ENCODE peak calls at places on chromosomes 11 and 22, in seven cellular contexts. C, I, T, W, U, L and M are unnamed samples.

GRCh38 chr11:44524751-44525171 is 40.7 kb upstream of the CD82 start:
- DNase-seq in C (no peak), I (no peak), T (no peak), W (no peak), U (no peak), L (no peak), M (no peak)

GRCh38 chr11:125270711-125271110 is 106.2 kb downstream of the PKNOX2 start:
- DNase-seq in C (no peak), I (no peak), T (no peak), W (no peak), U (no peak), L (no peak), M (no peak)

GRCh38 chr11:111777094-111778046 is 11.2 kb upstream of the PPP2R1B start:
- DNase-seq in C (peak), I (peak), T (peak), W (peak), U (peak), L (no peak), M (peak)

GRCh38 chr11:85947431-85948272 is 92.5 kb downstream of the CCDC83 start:
- DNase-seq in C (no peak), I (no peak), T (no peak), W (no peak), U (no peak), L (no peak), M (no peak)

GRCh38 chr22:50469377-50470305 is 5.2 kb downstream of the SBF1 start:
- DNase-seq in C (no peak), I (peak), T (peak), W (peak), U (no peak), L (peak), M (no peak)

GRCh38 chr11:133134561-133135173 is 397.6 kb downstream of the OPCML start:
- DNase-seq in C (peak), I (peak), T (peak), W (no peak), U (peak), L (peak), M (peak)

GRCh38 chr11:121687961-121688566 is 235.3 kb upstream of the SORL1-AS1 start:
- DNase-seq in C (no peak), I (no peak), T (no peak), W (no peak), U (no peak), L (no peak), M (no peak)

GRCh38 chr11:128026596-128026995 is 560.8 kb downstream of the ETS1 start:
- DNase-seq in C (no peak), I (no peak), T (no peak), W (no peak), U (no peak), L (no peak), M (no peak)

GRCh38 chr22:42294034-42294985 is 23.9 kb upstream of the TCF20 start:
- DNase-seq in C (no peak), I (peak), T (no peak), W (no peak), U (peak), L (no peak), M (peak)

GRCh38 chr11:3841426-3842304 is 906 bp upstream of the RHOG start:
- DNase-seq in C (peak), I (peak), T (peak), W (peak), U (peak), L (peak), M (peak)

GRCh38 chr11:100203789-100204188 is 483.3 kb upstream of the ARHGAP42 start:
- DNase-seq in C (no peak), I (no peak), T (no peak), W (no peak), U (no peak), L (no peak), M (no peak)

GRCh38 chr11:8604078-8604723 is 10.2 kb upstream of the STK33 start:
- DNase-seq in C (peak), I (peak), T (no peak), W (peak), U (peak), L (peak), M (peak)

GRCh38 chr11:79285756-79286155 is 155.1 kb downstream of the TENM4 start:
- DNase-seq in C (no peak), I (no peak), T (no peak), W (no peak), U (no peak), L (no peak), M (no peak)

GRCh38 chr11:59899532-59899931 is 20.9 kb downstream of the OOSP3 start:
- DNase-seq in C (no peak), I (no peak), T (no peak), W (no peak), U (no peak), L (no peak), M (no peak)

GRCh38 chr22:32674925-32675825 is 126.3 kb upstream of the TIMP3 start:
- DNase-seq in C (no peak), I (no peak), T (no peak), W (no peak), U (no peak), L (no peak), M (no peak)

GRCh38 chr22:49091917-49092545 is 735.6 kb downstream of the BRD1 start:
- DNase-seq in C (no peak), I (no peak), T (no peak), W (no peak), U (no peak), L (no peak), M (no peak)

GRCh38 chr11:12845739-12846358 is 163.3 kb upstream of the RASSF10 start:
- DNase-seq in C (peak), I (peak), T (no peak), W (no peak), U (peak), L (no peak), M (no peak)

GRCh38 chr22:43101306-43101705 is 9.2 kb upstream of the BIK start:
- DNase-seq in C (peak), I (peak), T (no peak), W (no peak), U (no peak), L (no peak), M (no peak)

GRCh38 chr11:24587655-24588054 is 90.8 kb downstream of the LUZP2 start:
- DNase-seq in C (no peak), I (no peak), T (no peak), W (no peak), U (no peak), L (no peak), M (no peak)

GRCh38 chr11:73622920-73623593 is 23.3 kb upstream of the PLEKHB1 start:
- DNase-seq in C (no peak), I (no peak), T (no peak), W (no peak), U (no peak), L (no peak), M (no peak)

GRCh38 chr11:18617688-18618340 is 16.3 kb downstream of the SPTY2D1 start:
- DNase-seq in C (no peak), I (no peak), T (peak), W (no peak), U (no peak), L (no peak), M (no peak)

GRCh38 chr11:67303989-67304411 is 670 bp downstream of the SSH3 start:
- DNase-seq in C (peak), I (peak), T (no peak), W (no peak), U (no peak), L (no peak), M (no peak)

GRCh38 chr22:22519591-22519990 is 479 bp downstream of the ZNF280A start:
- DNase-seq in C (no peak), I (peak), T (no peak), W (no peak), U (peak), L (no peak), M (no peak)

GRCh38 chr11:103619480-103619879 is 417.0 kb upstream of the DDI1 start:
- DNase-seq in C (no peak), I (no peak), T (no peak), W (no peak), U (no peak), L (no peak), M (peak)

GRCh38 chr11:43508511-43508918 is 149.8 kb downstream of the TTC17 start:
- DNase-seq in C (no peak), I (no peak), T (no peak), W (no peak), U (no peak), L (no peak), M (no peak)

GRCh38 chr11:44065161-44065571 is 904 bp upstream of the ACCS start:
- DNase-seq in C (no peak), I (no peak), T (no peak), W (no peak), U (no peak), L (peak), M (no peak)

GRCh38 chr22:31099386-31099785 is 8.0 kb downstream of the SELENOM start:
- DNase-seq in C (no peak), I (no peak), T (no peak), W (no peak), U (no peak), L (no peak), M (no peak)

GRCh38 chr22:29244785-29245625 is 22.8 kb downstream of the RHBDD3 start:
- DNase-seq in C (peak), I (peak), T (no peak), W (no peak), U (no peak), L (no peak), M (no peak)

GRCh38 chr11:205221-206001 is 1.8 kb downstream of the BET1L start:
- DNase-seq in C (no peak), I (no peak), T (no peak), W (no peak), U (no peak), L (no peak), M (no peak)

GRCh38 chr11:45527898-45528297 is 137.5 kb downstream of the CHST1 start:
- DNase-seq in C (no peak), I (no peak), T (no peak), W (no peak), U (no peak), L (no peak), M (no peak)

GRCh38 chr11:83583953-83584352 is 297.8 kb upstream of the CCDC90B start:
- DNase-seq in C (no peak), I (no peak), T (peak), W (no peak), U (no peak), L (no peak), M (no peak)

GRCh38 chr22:31861226-31861840 is 83.0 kb upstream of the YWHAH start:
- DNase-seq in C (no peak), I (no peak), T (no peak), W (no peak), U (no peak), L (no peak), M (no peak)

GRCh38 chr11:126225266-126225665 is 13.7 kb downstream of the FAM118B start:
- DNase-seq in C (no peak), I (no peak), T (no peak), W (no peak), U (no peak), L (no peak), M (no peak)

GRCh38 chr22:27146871-27147591 is 489.6 kb downstream of the MIAT start:
- DNase-seq in C (no peak), I (no peak), T (no peak), W (no peak), U (no peak), L (no peak), M (no peak)

GRCh38 chr11:133388975-133389568 is 143.2 kb downstream of the OPCML start:
- DNase-seq in C (no peak), I (no peak), T (peak), W (no peak), U (no peak), L (no peak), M (no peak)

GRCh38 chr11:69215784-69216415 is 60.2 kb downstream of the SMIM38 start:
- DNase-seq in C (no peak), I (no peak), T (no peak), W (no peak), U (no peak), L (no peak), M (no peak)

GRCh38 chr22:32996702-32997101 is 61.5 kb downstream of the SYN3 start:
- DNase-seq in C (no peak), I (no peak), T (no peak), W (no peak), U (no peak), L (no peak), M (no peak)

GRCh38 chr22:22463855-22464540 is 44.5 kb downstream of the ZNF280B start:
- DNase-seq in C (peak), I (peak), T (no peak), W (peak), U (peak), L (no peak), M (peak)

GRCh38 chr11:88345408-88345807 is 7.9 kb upstream of the CTSC start:
- DNase-seq in C (no peak), I (no peak), T (no peak), W (no peak), U (no peak), L (no peak), M (no peak)

DNA sequence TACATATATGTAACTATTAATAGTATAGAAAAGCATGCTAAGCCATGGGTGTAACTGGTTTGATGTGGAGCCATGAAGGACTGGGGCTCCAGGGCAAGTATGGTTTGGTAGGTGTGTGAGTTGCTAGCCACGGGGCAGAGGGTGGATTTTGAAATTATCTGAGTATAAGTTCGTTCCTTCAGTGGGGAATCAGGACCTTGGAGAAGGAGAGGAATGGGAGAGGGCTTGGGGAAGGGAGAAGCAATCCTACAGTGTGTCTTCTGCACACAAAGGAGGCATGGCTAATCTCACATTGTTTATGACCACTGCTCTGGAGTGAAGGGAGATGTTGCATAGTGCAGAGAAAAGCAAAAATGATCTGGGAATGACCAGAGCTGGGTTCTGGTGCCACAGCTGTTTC is 127.8 kb upstream of the CADM1 start:
- DNase-seq in C (no peak), I (no peak), T (no peak), W (no peak), U (no peak), L (no peak), M (no peak)
- TF ChIP-seq JUND in C (no peak), I (no peak), T (no peak), W (no peak), U (no peak), L (no peak), M (no peak)

GRCh38 chr11:119680899-119681370 is 48.1 kb downstream of the NECTIN1 start:
- DNase-seq in C (no peak), I (no peak), T (no peak), W (no peak), U (no peak), L (no peak), M (peak)
- TF ChIP-seq JUND in C (no peak), I (no peak), T (no peak), W (no peak), U (no peak), L (no peak), M (no peak)

GRCh38 chr11:28170759-28171158 is 62.6 kb downstream of the METTL15 start:
- DNase-seq in C (no peak), I (no peak), T (no peak), W (no peak), U (no peak), L (no peak), M (no peak)

GRCh38 chr11:28176231-28176853 is 68.2 kb downstream of the METTL15 start:
- DNase-seq in C (no peak), I (no peak), T (no peak), W (peak), U (no peak), L (no peak), M (no peak)
- TF ChIP-seq JUND in C (no peak), I (no peak), T (no peak), W (no peak), U (no peak), L (no peak), M (no peak)

DNA sequence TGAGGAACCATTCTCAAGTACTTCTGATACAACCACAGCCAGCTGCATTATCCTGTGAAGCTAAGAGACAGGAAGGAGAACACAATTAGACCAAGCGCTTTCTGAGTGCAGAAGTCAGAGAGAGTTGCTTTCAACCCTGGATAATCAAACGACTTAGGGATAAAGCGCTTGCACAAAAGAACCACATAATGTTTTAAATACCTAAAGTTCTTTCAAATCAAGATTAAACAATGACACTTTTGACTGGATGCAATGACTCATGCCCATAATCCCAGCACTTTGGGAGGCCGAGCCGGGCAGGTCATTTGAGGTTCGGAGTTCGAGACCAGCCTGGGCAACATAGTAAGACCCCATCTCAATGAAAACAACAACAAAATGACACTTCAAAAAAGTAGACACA is 145.1 kb downstream of the SWAP70 start:
- DNase-seq in C (no peak), I (no peak), T (no peak), W (peak), U (peak), L (no peak), M (no peak)
- TF ChIP-seq JUND in C (no peak), I (no peak), T (no peak), W (no peak), U (no peak), L (no peak), M (no peak)

GRCh38 chr11:33475999-33476398 is 218.8 kb downstream of the HIPK3 start:
- DNase-seq in C (peak), I (no peak), T (no peak), W (no peak), U (peak), L (no peak), M (no peak)
- TF ChIP-seq JUND in C (no peak), I (no peak), T (no peak), W (no peak), U (no peak), L (no peak), M (no peak)

DNA sequence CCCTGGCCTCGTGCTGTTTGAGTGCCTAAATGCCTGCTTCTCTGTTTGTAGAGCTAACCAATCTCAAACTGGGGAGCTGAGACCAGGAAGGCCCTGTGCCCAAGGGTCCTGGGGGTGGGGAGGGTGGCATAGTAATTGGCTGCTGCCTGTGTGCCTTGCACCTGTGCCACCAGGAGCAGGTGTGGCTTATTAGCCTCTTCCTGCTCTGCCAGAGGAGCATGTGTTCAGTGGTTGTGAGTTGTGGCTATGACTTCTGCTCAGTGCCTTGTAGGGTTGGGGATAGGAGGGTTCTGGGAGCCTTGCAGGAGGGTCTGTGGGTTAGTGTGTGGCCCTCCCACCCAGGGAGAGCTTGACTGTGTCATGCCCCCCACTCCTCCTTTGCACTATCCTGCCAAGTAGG is 109.2 kb downstream of the ZBTB16 start:
- DNase-seq in C (no peak), I (no peak), T (no peak), W (no peak), U (no peak), L (no peak), M (no peak)
- TF ChIP-seq JUND in C (no peak), I (no peak), T (no peak), W (no peak), U (no peak), L (no peak), M (no peak)

GRCh38 chr22:35837328-35837727 is 119.7 kb downstream of the APOL5 start:
- DNase-seq in C (no peak), I (no peak), T (no peak), W (no peak), U (no peak), L (no peak), M (no peak)

GRCh38 chr22:35835998-35836691 is 118.5 kb downstream of the APOL5 start:
- DNase-seq in C (peak), I (no peak), T (no peak), W (peak), U (peak), L (no peak), M (no peak)

GRCh38 chr22:35834080-35834479 is 116.4 kb downstream of the APOL5 start:
- DNase-seq in C (no peak), I (no peak), T (no peak), W (no peak), U (no peak), L (no peak), M (no peak)

GRCh38 chr22:35838849-35839646 is 121.4 kb downstream of the APOL5 start:
- DNase-seq in C (no peak), I (no peak), T (no peak), W (peak), U (peak), L (no peak), M (no peak)

GRCh38 chr22:35835267-35835997 is 117.8 kb downstream of the APOL5 start:
- DNase-seq in C (no peak), I (no peak), T (no peak), W (peak), U (no peak), L (no peak), M (no peak)
- TF ChIP-seq JUND in C (no peak), I (no peak), T (no peak), W (peak), U (no peak), L (no peak), M (no peak)

DNA sequence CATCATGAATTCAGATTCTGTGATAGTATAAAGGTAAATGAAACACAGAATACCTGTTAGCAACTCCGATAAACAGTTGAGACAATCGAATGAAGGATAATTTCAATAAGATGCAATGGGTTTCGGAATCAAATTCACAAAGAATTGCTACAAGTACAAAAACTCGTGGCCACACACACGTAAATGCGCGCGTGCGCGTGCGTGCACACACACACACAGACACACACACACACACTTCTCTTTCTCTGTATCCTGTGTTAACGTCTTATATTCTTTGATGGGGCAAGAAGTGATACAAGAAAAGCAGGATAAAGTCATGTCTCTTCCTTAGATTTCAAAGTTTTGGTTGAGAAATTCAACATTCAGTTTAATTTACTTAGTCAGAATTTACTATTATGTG is 57.2 kb downstream of the FOLH1 start:
- DNase-seq in C (no peak), I (no peak), T (no peak), W (no peak), U (no peak), L (no peak), M (no peak)
- TF ChIP-seq JUND in C (no peak), I (no peak), T (no peak), W (no peak), U (no peak), L (no peak), M (no peak)